ENCODE peak calls at places on chromosomes 4 and X, in eight cellular contexts. D, O, U, X, C, E, B and R are unnamed samples.

GRCh38 chrX:39133971-39134370 is 332.7 kb downstream of the MID1IP1 start:
- DNase-seq in E (no peak), D (no peak), B (peak; percentile 43), O (no peak), C (peak; percentile 52), U (peak; percentile 66), X (no peak), R (no peak)

GRCh38 chr4:117900832-117901231 is 133.5 kb upstream of the NDST3 start:
- DNase-seq in D (no peak), C (no peak), B (no peak), U (no peak), E (no peak), X (no peak), O (no peak), R (no peak)

GRCh38 chr4:7857238-7857701 is 82.4 kb downstream of the AFAP1 start:
- DNase-seq in E (no peak), D (peak; percentile 98), U (no peak), X (peak; percentile 69), B (peak; percentile 70), C (no peak), O (no peak), R (peak; percentile 99)

GRCh38 chr4:170671171-170671570 is 581.4 kb upstream of the AADAT start:
- DNase-seq in U (no peak), O (no peak), D (no peak), E (no peak), B (no peak), C (no peak), X (no peak), R (no peak)

GRCh38 chrX:133983974-133984578 is 1.3 kb downstream of the GPC3 start:
- DNase-seq in X (no peak), C (no peak), E (no peak), D (no peak), O (no peak), B (no peak), U (no peak), R (no peak)

GRCh38 chrX:137194164-137194563 is 160.4 kb upstream of the GPR101 start:
- DNase-seq in E (peak; percentile 15), X (peak; percentile 17), U (peak; percentile 44), D (no peak), O (peak; percentile 70), B (no peak), C (peak; percentile 2), R (peak; percentile 39)

GRCh38 chrX:19875051-19875432 is 12.4 kb downstream of the SH3KBP1 start:
- DNase-seq in C (no peak), O (no peak), X (no peak), D (peak; percentile 38), B (no peak), E (no peak), U (no peak), R (no peak)

GRCh38 chr4:140469806-140470733 is 28.0 kb downstream of the MGAT4D start:
- DNase-seq in C (no peak), X (peak; percentile 13), E (no peak), B (peak; percentile 15), D (no peak), O (no peak), U (no peak), R (no peak)

GRCh38 chr4:187010052-187010451 is 286.4 kb upstream of the FAT1 start:
- DNase-seq in C (no peak), E (no peak), D (no peak), O (no peak), X (no peak), U (no peak), B (no peak), R (no peak)

GRCh38 chrX:150610446-150610845 is 42.0 kb downstream of the MTM1 start:
- DNase-seq in X (no peak), C (no peak), D (peak; percentile 35), U (no peak), E (no peak), O (no peak), B (no peak), R (peak; percentile 2)

GRCh38 chrX:3609800-3610199 is 103.6 kb downstream of the PRKX start:
- DNase-seq in C (no peak), D (peak; percentile 89), U (no peak), O (no peak), X (peak; percentile 50), E (no peak), B (no peak), R (peak; percentile 46)

GRCh38 chr4:113951263-113951662 is 28.2 kb downstream of the ARSJ start:
- DNase-seq in X (peak; percentile 39), O (no peak), U (no peak), D (peak; percentile 39), E (no peak), C (no peak), B (no peak), R (peak; percentile 93)

GRCh38 chrX:10828640-10829039 is 208.3 kb upstream of the MID1 start:
- DNase-seq in O (no peak), D (no peak), E (no peak), C (no peak), X (no peak), U (no peak), B (no peak), R (no peak)